ENCODE peak calls at places on chromosomes 2 and 18, in nine cellular contexts. F, S, A, N, X, U, T, V and Q are unnamed samples.

GRCh38 chr18:3350566-3351527 is 88.9 kb downstream of the MYL12B start:
- DNase-seq in F (no peak), S (peak), A (no peak), N (peak), X (no peak), U (no peak), T (no peak), V (no peak), Q (no peak)

GRCh38 chr2:1590611-1591460 is 153.5 kb downstream of the PXDN start:
- DNase-seq in F (no peak), S (no peak), A (no peak), N (no peak), X (no peak), U (peak), T (no peak), V (no peak), Q (no peak)

GRCh38 chr2:14634885-14635871 is 2.7 kb downstream of the LRATD1 start:
- DNase-seq in F (no peak), S (no peak), A (peak), N (peak), X (peak), U (peak), T (no peak), V (peak), Q (no peak)

GRCh38 chr2:52082646-52083045 is 1050.7 kb upstream of the NRXN1 start:
- DNase-seq in F (no peak), S (peak), A (no peak), N (no peak), X (no peak), U (no peak), T (no peak), V (no peak), Q (no peak)

GRCh38 chr2:127579231-127579630 is 43.7 kb downstream of the MYO7B start:
- DNase-seq in F (no peak), S (no peak), A (no peak), N (no peak), X (no peak), U (no peak), T (no peak), V (peak), Q (no peak)

GRCh38 chr2:21052044-21052443 is 8.2 kb upstream of the APOB start:
- DNase-seq in F (no peak), S (no peak), A (no peak), N (no peak), X (no peak), U (no peak), T (peak), V (no peak), Q (no peak)

GRCh38 chr2:212912445-212913103 is 238.8 kb downstream of the IKZF2 start:
- DNase-seq in F (no peak), S (no peak), A (no peak), N (no peak), X (peak), U (peak), T (peak), V (no peak), Q (no peak)

GRCh38 chr18:79779700-79780190 is 18.0 kb upstream of the KCNG2 start:
- DNase-seq in F (no peak), S (no peak), A (peak), N (no peak), X (no peak), U (no peak), T (no peak), V (peak), Q (no peak)

GRCh38 chr18:46260879-46261143 is 156.6 kb downstream of the HAUS1 start:
- DNase-seq in F (no peak), S (no peak), A (no peak), N (no peak), X (no peak), U (no peak), T (no peak), V (no peak), Q (no peak)

GRCh38 chr18:35516789-35517188 is 19.0 kb upstream of the INO80C start:
- DNase-seq in F (no peak), S (no peak), A (no peak), N (no peak), X (no peak), U (no peak), T (no peak), V (no peak), Q (no peak)

GRCh38 chr2:43438858-43439655 is 156.8 kb downstream of the THADA start:
- DNase-seq in F (no peak), S (no peak), A (no peak), N (no peak), X (no peak), U (peak), T (no peak), V (no peak), Q (no peak)
- TF ChIP-seq POLR2A in F (no peak), S (no peak), A (no peak), N (no peak), X (no peak), U (no peak), T (no peak), V (no peak), Q (no peak)

GRCh38 chr2:240077442-240077841 is 24.1 kb upstream of the OR6B3 start:
- DNase-seq in F (no peak), S (no peak), A (no peak), N (no peak), X (no peak), U (no peak), T (no peak), V (no peak), Q (no peak)
- TF ChIP-seq POLR2AphosphoS5 in F (no peak), S (no peak), A (no peak), N (no peak), X (no peak), U (no peak), T (no peak), V (no peak), Q (no peak)

GRCh38 chr2:130186391-130186790 is 4.3 kb downstream of the MZT2B start:
- DNase-seq in F (no peak), S (no peak), A (no peak), N (no peak), X (no peak), U (no peak), T (no peak), V (peak), Q (no peak)

GRCh38 chr2:130185436-130185835 is 3.4 kb downstream of the MZT2B start:
- DNase-seq in F (no peak), S (no peak), A (no peak), N (no peak), X (no peak), U (no peak), T (no peak), V (peak), Q (no peak)

GRCh38 chr2:130183500-130184373 is 1.7 kb downstream of the MZT2B start:
- DNase-seq in F (no peak), S (no peak), A (peak), N (no peak), X (no peak), U (peak), T (peak), V (peak), Q (no peak)

GRCh38 chr2:130185896-130186295 is 3.8 kb downstream of the MZT2B start:
- DNase-seq in F (no peak), S (no peak), A (no peak), N (no peak), X (no peak), U (no peak), T (no peak), V (peak), Q (no peak)

DNA sequence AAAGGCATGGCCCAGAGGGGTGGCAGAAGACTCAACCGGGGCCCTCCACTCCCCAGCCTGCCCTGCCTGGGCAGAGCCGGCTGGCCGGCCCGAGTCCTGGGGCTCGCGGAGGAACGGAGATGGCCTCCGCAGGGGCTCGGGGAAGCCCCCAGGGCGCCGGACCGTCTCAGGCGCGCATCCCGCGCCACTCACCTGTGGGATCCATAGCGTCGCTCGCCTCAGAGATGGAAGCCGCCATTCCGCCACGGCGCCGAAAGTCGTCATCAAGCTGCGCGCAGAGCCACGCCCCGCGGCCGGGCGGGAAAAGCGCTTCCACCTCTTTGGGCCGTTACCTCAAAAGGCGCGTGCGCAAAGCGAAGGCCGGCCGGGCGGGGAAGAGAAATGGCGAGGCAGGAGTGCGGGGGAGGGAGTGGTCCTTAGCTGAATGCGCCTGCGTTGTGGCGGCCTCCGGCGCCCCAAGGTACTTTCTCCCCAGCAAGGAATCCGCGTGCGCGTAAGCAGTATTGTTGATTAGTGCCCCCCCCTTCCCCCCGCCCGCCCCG is at the start of gene SMPD4:
- DNase-seq in F (peak), S (peak), A (peak), N (peak), X (peak), U (peak), T (peak), V (peak), Q (peak)
- TF ChIP-seq POLR2A in F (peak), S (no peak), A (no peak), N (peak), X (no peak), U (peak), T (peak), V (no peak), Q (peak)

DNA sequence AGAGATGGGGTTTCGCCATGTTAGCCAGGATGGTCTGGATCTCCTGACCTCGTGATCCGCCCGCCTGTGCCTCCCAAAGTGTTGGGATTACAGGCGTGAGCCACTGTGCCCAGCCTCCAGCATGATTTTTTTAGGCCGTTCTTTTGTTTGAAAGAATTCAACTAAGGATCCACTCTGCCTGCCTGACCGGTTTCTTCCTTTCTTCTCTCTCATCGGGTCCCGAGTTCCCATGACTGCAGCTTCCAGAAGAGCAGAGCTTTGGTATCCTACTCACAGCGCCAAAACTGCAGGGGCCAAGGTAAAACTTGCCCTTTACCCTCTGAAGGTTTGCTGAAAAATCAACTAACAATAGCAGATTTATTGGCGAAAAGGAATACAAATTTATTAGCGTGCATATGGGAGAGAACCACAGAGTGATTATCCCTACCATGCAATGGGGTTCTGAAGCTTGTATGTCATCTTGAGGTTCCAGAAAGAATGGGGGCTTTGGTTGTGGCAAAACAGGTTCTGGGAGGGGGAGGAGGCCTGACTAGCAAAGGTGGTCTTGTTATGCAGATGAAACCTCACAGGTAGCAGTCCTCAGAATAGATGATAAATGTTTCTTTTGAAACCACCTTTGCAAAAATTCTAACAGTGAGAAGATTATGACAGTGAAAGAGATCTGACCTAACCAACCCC is 87.0 kb upstream of the MSH6 start:
- DNase-seq in F (no peak), S (no peak), A (no peak), N (no peak), X (no peak), U (no peak), T (no peak), V (no peak), Q (no peak)
- TF ChIP-seq POLR2AphosphoS5 in F (no peak), S (no peak), A (no peak), N (no peak), X (no peak), U (no peak), T (no peak), V (no peak), Q (no peak)

GRCh38 chr18:48059363-48060109 is 129.1 kb upstream of the SMAD2 start:
- DNase-seq in F (no peak), S (no peak), A (no peak), N (no peak), X (no peak), U (no peak), T (no peak), V (peak), Q (no peak)

GRCh38 chr18:48060346-48060745 is 129.9 kb upstream of the SMAD2 start:
- DNase-seq in F (no peak), S (no peak), A (no peak), N (no peak), X (no peak), U (no peak), T (no peak), V (peak), Q (no peak)

GRCh38 chr18:48061781-48062570 is 131.5 kb upstream of the SMAD2 start:
- DNase-seq in F (no peak), S (no peak), A (no peak), N (no peak), X (no peak), U (no peak), T (no peak), V (peak), Q (no peak)

GRCh38 chr18:48058486-48058885 is 128.0 kb upstream of the SMAD2 start:
- DNase-seq in F (no peak), S (no peak), A (no peak), N (no peak), X (no peak), U (no peak), T (no peak), V (peak), Q (no peak)

DNA sequence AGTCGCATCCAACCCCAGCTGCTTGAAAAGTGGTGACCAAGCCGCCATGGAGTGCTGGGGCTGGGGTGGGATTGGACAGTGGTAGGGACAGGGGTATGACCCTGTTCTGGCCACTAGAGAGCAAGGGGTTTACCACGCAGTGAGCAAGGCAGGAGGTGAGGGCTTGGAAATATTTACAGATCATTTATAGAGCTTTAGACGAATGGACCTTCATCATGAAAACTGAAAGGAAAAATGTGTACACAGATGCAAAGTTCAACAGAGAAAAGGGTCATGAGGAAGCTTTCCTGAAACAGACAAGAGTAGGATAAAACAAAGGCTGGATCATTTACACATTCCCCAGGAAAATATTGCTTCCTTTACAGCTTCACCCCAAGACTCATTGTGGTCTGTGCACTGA is 130.5 kb upstream of the SMAD2 start:
- DNase-seq in F (no peak), S (no peak), A (no peak), N (no peak), X (no peak), U (no peak), T (peak), V (peak), Q (no peak)
- TF ChIP-seq POLR2A in F (no peak), S (no peak), A (no peak), N (no peak), X (no peak), U (no peak), T (no peak), V (no peak), Q (no peak)

GRCh38 chr2:109162999-109163398 is 34.0 kb downstream of the SH3RF3 start:
- DNase-seq in F (no peak), S (no peak), A (no peak), N (peak), X (peak), U (peak), T (no peak), V (no peak), Q (no peak)

GRCh38 chr2:109168080-109168479 is 39.1 kb downstream of the SH3RF3 start:
- DNase-seq in F (no peak), S (no peak), A (no peak), N (no peak), X (no peak), U (no peak), T (no peak), V (no peak), Q (no peak)

GRCh38 chr2:109160714-109161440 is 31.9 kb downstream of the SH3RF3 start:
- DNase-seq in F (no peak), S (no peak), A (no peak), N (no peak), X (no peak), U (no peak), T (no peak), V (no peak), Q (no peak)

GRCh38 chr2:109166811-109167210 is 37.8 kb downstream of the SH3RF3 start:
- DNase-seq in F (no peak), S (no peak), A (no peak), N (no peak), X (no peak), U (no peak), T (no peak), V (no peak), Q (no peak)

DNA sequence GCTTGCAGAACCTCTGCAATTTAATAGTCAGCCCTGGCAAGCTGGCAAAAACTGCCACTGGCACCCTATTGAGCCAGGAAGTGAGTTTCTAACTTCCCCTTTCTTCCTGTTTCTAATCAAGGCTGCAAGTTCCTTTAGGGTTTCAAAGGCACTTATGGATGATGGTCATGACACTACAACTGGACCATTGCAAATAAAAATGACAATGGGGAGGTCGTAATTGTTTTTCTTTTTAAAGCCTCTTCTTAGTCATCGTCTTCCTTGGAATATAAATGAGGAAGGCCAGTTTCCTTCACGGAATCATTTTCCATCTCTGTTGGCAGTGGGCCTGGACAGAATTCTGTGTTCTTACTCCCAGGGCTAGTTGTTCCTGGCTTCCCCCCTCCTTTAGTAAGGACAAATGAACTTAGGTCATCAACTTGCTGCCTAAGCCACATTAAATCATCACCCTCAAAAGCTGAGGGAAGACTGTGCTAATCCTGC is 35.8 kb downstream of the SH3RF3 start:
- DNase-seq in F (no peak), S (no peak), A (peak), N (no peak), X (no peak), U (peak), T (no peak), V (no peak), Q (no peak)
- TF ChIP-seq POLR2AphosphoS5 in F (no peak), S (no peak), A (no peak), N (peak), X (peak), U (peak), T (no peak), V (no peak), Q (no peak)

GRCh38 chr2:96549466-96549785 is 12.9 kb downstream of the ARID5A start:
- DNase-seq in F (no peak), S (no peak), A (peak), N (no peak), X (no peak), U (no peak), T (no peak), V (peak), Q (no peak)
- TF ChIP-seq POLR2A in F (no peak), S (no peak), A (no peak), N (no peak), X (no peak), U (no peak), T (no peak), V (no peak), Q (peak)

GRCh38 chr18:63928331-63928730 is 20.6 kb downstream of the SERPINB10 start:
- DNase-seq in F (no peak), S (no peak), A (no peak), N (no peak), X (no peak), U (no peak), T (no peak), V (no peak), Q (no peak)

GRCh38 chr18:63936156-63936931 is 12.8 kb upstream of the HMSD start:
- DNase-seq in F (no peak), S (peak), A (peak), N (peak), X (peak), U (peak), T (peak), V (peak), Q (peak)

DNA sequence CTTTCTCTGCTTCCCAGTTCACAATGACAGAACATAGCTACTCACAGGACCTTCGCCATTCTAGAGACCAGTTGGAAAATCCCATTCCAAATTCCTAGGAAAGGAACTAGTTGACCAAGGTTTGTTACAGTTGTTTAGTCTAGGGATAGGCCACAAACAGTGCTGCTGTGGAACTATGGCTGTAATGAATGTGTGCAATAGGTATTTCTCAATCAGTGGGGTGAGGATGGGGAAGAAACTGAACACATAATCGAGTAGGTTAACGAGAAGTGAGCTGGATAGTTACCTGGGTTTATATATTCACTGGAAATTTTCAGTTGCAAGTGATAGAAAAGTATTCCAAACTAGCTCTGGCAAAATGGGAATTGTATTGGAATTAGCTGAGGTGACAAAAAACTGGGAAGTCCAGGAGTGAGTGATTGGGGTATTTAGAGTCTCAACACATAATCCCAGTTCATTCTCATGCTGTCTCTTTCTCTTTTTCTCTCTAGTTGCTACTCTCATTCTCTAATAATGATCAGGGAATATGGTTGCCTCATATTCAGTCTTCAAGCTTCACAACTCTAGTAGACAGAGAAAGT is 18.2 kb upstream of the HMSD start:
- DNase-seq in F (no peak), S (no peak), A (no peak), N (no peak), X (no peak), U (no peak), T (no peak), V (no peak), Q (no peak)
- TF ChIP-seq POLR2AphosphoS5 in F (no peak), S (no peak), A (no peak), N (no peak), X (no peak), U (no peak), T (no peak), V (no peak), Q (no peak)